ENCODE peak calls at places on chromosome 22, in seven cellular contexts. T is choroid plexus epithelial cell, O is SHP77 treated with DMSO at 0.1 percent for 48 hours, R is K562, L is BJ, Q is epithelial cell of esophagus, U is HEK293T. W is an unnamed sample.

GRCh38 chr22:41229215-41229614 is 11.5 kb downstream of the CHADL start:
- DNase-seq in L (no peak), O (no peak), Q (no peak), R (no peak), U (no peak), T (no peak), W (no peak)

GRCh38 chr22:28911777-28912669 is 28.7 kb downstream of the ZNRF3 start:
- DNase-seq in R (peak), L (peak), U (no peak), T (peak), O (no peak), Q (no peak), W (peak)

GRCh38 chr22:17705565-17706450 is 67.3 kb downstream of the BCL2L13 start:
- DNase-seq in U (no peak), Q (peak), R (no peak), T (no peak), O (no peak), L (no peak), W (no peak)

GRCh38 chr22:48824673-48825651 is 1002.7 kb downstream of the BRD1 start:
- DNase-seq in O (peak), Q (no peak), R (no peak), T (no peak), U (no peak), L (no peak), W (no peak)

GRCh38 chr22:46054878-46055158 is 77.9 kb upstream of the WNT7B start:
- DNase-seq in Q (no peak), R (no peak), T (no peak), O (no peak), L (no peak), U (no peak), W (no peak)

GRCh38 chr22:41411021-41411851 is 29.5 kb downstream of the TEF start:
- DNase-seq in O (no peak), U (no peak), T (no peak), Q (no peak), R (no peak), L (no peak), W (no peak)

GRCh38 chr22:38834215-38834953 is 9.4 kb downstream of the NPTXR start:
- DNase-seq in T (no peak), R (no peak), Q (no peak), O (no peak), U (no peak), L (no peak), W (no peak)

GRCh38 chr22:38262051-38262795 is 10.6 kb downstream of the TMEM184B start:
- DNase-seq in R (peak), L (no peak), U (peak), O (no peak), Q (peak), T (peak), W (no peak)

GRCh38 chr22:33923660-33924246 is 3.5 kb upstream of the LARGE1 start:
- DNase-seq in T (peak), L (no peak), Q (peak), O (peak), U (peak), R (peak), W (no peak)

GRCh38 chr22:23037429-23038333 is 32.6 kb upstream of the GNAZ start:
- DNase-seq in T (no peak), Q (no peak), U (no peak), O (no peak), R (peak), L (no peak), W (no peak)

GRCh38 chr22:35230417-35230816 is 26.9 kb upstream of the HMGXB4 start:
- DNase-seq in T (no peak), L (no peak), R (no peak), Q (no peak), U (no peak), O (no peak), W (no peak)

GRCh38 chr22:44411226-44412135 is 86.6 kb downstream of the RTL6 start:
- DNase-seq in Q (peak), U (no peak), O (no peak), T (peak), R (no peak), L (no peak), W (no peak)

GRCh38 chr22:30249049-30250038 is 2.8 kb upstream of the LIF start:
- DNase-seq in Q (no peak), L (no peak), T (no peak), O (no peak), R (peak), U (no peak), W (no peak)

GRCh38 chr22:50157976-50158375 is 12.6 kb upstream of the PANX2 start:
- DNase-seq in U (no peak), O (no peak), R (no peak), L (no peak), T (no peak), Q (peak), W (no peak)

GRCh38 chr22:30196141-30196866 is 50.3 kb downstream of the LIF start:
- DNase-seq in Q (peak), R (peak), L (peak), T (peak), U (peak), O (peak), W (peak)

GRCh38 chr22:20433686-20434241 is 3.9 kb downstream of the SCARF2 start:
- DNase-seq in Q (no peak), O (no peak), L (no peak), U (no peak), R (no peak), T (no peak), W (no peak)

W was measured in AG09319.